ENCODE peak calls at places on chromosomes 16 and 17, in eight cellular contexts. One of them, this sample, is unnamed.
A peak's percentile ranks its signal among the peaks of the same experiment; 100 is the strongest.

GRCh38 chr17:61447358-61447757 is 4.9 kb upstream of the TBX4 start:
- DNase-seq in stomach: no peak
- DNase-seq in Peyer's patch: no peak
- DNase-seq in hepatocyte: no peak
- DNase-seq in tibial nerve: no peak
- DNase-seq in lower lobe of right lung: no peak
- DNase-seq in CD8-positive, alpha-beta memory T cell: no peak
- DNase-seq in esophagus squamous epithelium: no peak
- DNase-seq in this sample: no peak

GRCh38 chr17:21357696-21358095 is 18.5 kb upstream of the KCNJ12 start:
- DNase-seq in CD8-positive, alpha-beta memory T cell: no peak
- DNase-seq in hepatocyte: no peak
- DNase-seq in esophagus squamous epithelium: no peak
- DNase-seq in tibial nerve: no peak
- DNase-seq in stomach: no peak
- DNase-seq in Peyer's patch: no peak
- DNase-seq in lower lobe of right lung: no peak
- DNase-seq in this sample: no peak

GRCh38 chr17:19322129-19322505 is 40.4 kb downstream of the B9D1 start:
- DNase-seq in hepatocyte: no peak
- DNase-seq in esophagus squamous epithelium: no peak
- DNase-seq in lower lobe of right lung: no peak
- DNase-seq in Peyer's patch: no peak
- DNase-seq in stomach: no peak
- DNase-seq in CD8-positive, alpha-beta memory T cell: no peak
- DNase-seq in tibial nerve: no peak
- DNase-seq in this sample: no peak

GRCh38 chr17:78141437-78142112 is 4.6 kb upstream of the C17orf99 start:
- DNase-seq in esophagus squamous epithelium: no peak
- DNase-seq in lower lobe of right lung: no peak
- DNase-seq in Peyer's patch: no peak
- DNase-seq in hepatocyte: no peak
- DNase-seq in CD8-positive, alpha-beta memory T cell: no peak
- DNase-seq in tibial nerve: no peak
- DNase-seq in stomach: no peak
- DNase-seq in this sample: no peak

GRCh38 chr16:69286941-69287713 is 24.0 kb upstream of the VPS4A start:
- DNase-seq in CD8-positive, alpha-beta memory T cell: no peak
- DNase-seq in stomach: no peak
- DNase-seq in Peyer's patch: peak; percentile 42
- DNase-seq in hepatocyte: peak; percentile 79
- DNase-seq in tibial nerve: peak; percentile 54
- DNase-seq in esophagus squamous epithelium: no peak
- DNase-seq in lower lobe of right lung: peak; percentile 76
- DNase-seq in this sample: no peak

GRCh38 chr16:59614466-59615240 is 880.5 kb upstream of the GOT2 start:
- DNase-seq in stomach: no peak
- DNase-seq in Peyer's patch: no peak
- DNase-seq in lower lobe of right lung: no peak
- DNase-seq in hepatocyte: no peak
- DNase-seq in CD8-positive, alpha-beta memory T cell: no peak
- DNase-seq in esophagus squamous epithelium: no peak
- DNase-seq in tibial nerve: no peak
- DNase-seq in this sample: no peak

GRCh38 chr16:84234656-84235285 is 5.0 kb downstream of the KCNG4 start:
- DNase-seq in esophagus squamous epithelium: no peak
- DNase-seq in CD8-positive, alpha-beta memory T cell: no peak
- DNase-seq in lower lobe of right lung: no peak
- DNase-seq in stomach: no peak
- DNase-seq in Peyer's patch: no peak
- DNase-seq in tibial nerve: no peak
- DNase-seq in hepatocyte: no peak
- DNase-seq in this sample: no peak

GRCh38 chr16:78562650-78563049 is 463.2 kb downstream of the WWOX start:
- DNase-seq in hepatocyte: no peak
- DNase-seq in tibial nerve: no peak
- DNase-seq in CD8-positive, alpha-beta memory T cell: no peak
- DNase-seq in Peyer's patch: no peak
- DNase-seq in esophagus squamous epithelium: no peak
- DNase-seq in stomach: no peak
- DNase-seq in lower lobe of right lung: no peak
- DNase-seq in this sample: no peak

GRCh38 chr17:65515512-65515911 is 45.9 kb downstream of the AXIN2 start:
- DNase-seq in tibial nerve: no peak
- DNase-seq in hepatocyte: no peak
- DNase-seq in CD8-positive, alpha-beta memory T cell: no peak
- DNase-seq in stomach: no peak
- DNase-seq in lower lobe of right lung: no peak
- DNase-seq in Peyer's patch: no peak
- DNase-seq in esophagus squamous epithelium: no peak
- DNase-seq in this sample: no peak

GRCh38 chr17:78358538-78359215 is 1.2 kb downstream of the SOCS3 start:
- DNase-seq in esophagus squamous epithelium: no peak
- DNase-seq in Peyer's patch: peak; percentile 36
- DNase-seq in CD8-positive, alpha-beta memory T cell: no peak
- DNase-seq in hepatocyte: no peak
- DNase-seq in tibial nerve: no peak
- DNase-seq in lower lobe of right lung: peak; percentile 60
- DNase-seq in stomach: peak; percentile 48
- DNase-seq in this sample: no peak

GRCh38 chr17:63286254-63286653 is 159.9 kb downstream of the CYB561 start:
- DNase-seq in tibial nerve: no peak
- DNase-seq in stomach: no peak
- DNase-seq in esophagus squamous epithelium: no peak
- DNase-seq in hepatocyte: no peak
- DNase-seq in Peyer's patch: no peak
- DNase-seq in lower lobe of right lung: no peak
- DNase-seq in CD8-positive, alpha-beta memory T cell: no peak
- DNase-seq in this sample: no peak

GRCh38 chr16:77991701-77992100 is 30.6 kb upstream of the CLEC3A start:
- DNase-seq in stomach: no peak
- DNase-seq in CD8-positive, alpha-beta memory T cell: no peak
- DNase-seq in lower lobe of right lung: no peak
- DNase-seq in hepatocyte: no peak
- DNase-seq in esophagus squamous epithelium: no peak
- DNase-seq in tibial nerve: no peak
- DNase-seq in Peyer's patch: no peak
- DNase-seq in this sample: no peak

GRCh38 chr17:29645516-29646051 is 22.9 kb upstream of the CORO6 start:
- DNase-seq in tibial nerve: peak; percentile 82
- DNase-seq in CD8-positive, alpha-beta memory T cell: no peak
- DNase-seq in esophagus squamous epithelium: no peak
- DNase-seq in lower lobe of right lung: peak; percentile 66
- DNase-seq in Peyer's patch: no peak
- DNase-seq in stomach: peak; percentile 42
- DNase-seq in hepatocyte: peak; percentile 33
- DNase-seq in this sample: no peak

GRCh38 chr16:27526169-27526568 is 23.5 kb downstream of the GTF3C1 start:
- DNase-seq in lower lobe of right lung: no peak
- DNase-seq in tibial nerve: no peak
- DNase-seq in esophagus squamous epithelium: no peak
- DNase-seq in CD8-positive, alpha-beta memory T cell: no peak
- DNase-seq in Peyer's patch: no peak
- DNase-seq in stomach: peak; percentile 30
- DNase-seq in hepatocyte: peak; percentile 26
- DNase-seq in this sample: no peak

GRCh38 chr17:28563475-28563874 is 7.8 kb downstream of the PIGS start:
- DNase-seq in stomach: no peak
- DNase-seq in esophagus squamous epithelium: no peak
- DNase-seq in tibial nerve: no peak
- DNase-seq in Peyer's patch: no peak
- DNase-seq in hepatocyte: no peak
- DNase-seq in CD8-positive, alpha-beta memory T cell: no peak
- DNase-seq in lower lobe of right lung: no peak
- DNase-seq in this sample: no peak

GRCh38 chr16:18839555-18839954 is 38.2 kb upstream of the ARL6IP1 start:
- DNase-seq in CD8-positive, alpha-beta memory T cell: no peak
- DNase-seq in stomach: peak; percentile 30
- DNase-seq in hepatocyte: peak; percentile 41
- DNase-seq in lower lobe of right lung: no peak
- DNase-seq in esophagus squamous epithelium: no peak
- DNase-seq in tibial nerve: no peak
- DNase-seq in Peyer's patch: no peak
- DNase-seq in this sample: no peak

GRCh38 chr17:78953356-78954350 is 26.1 kb downstream of the LGALS3BP start:
- DNase-seq in Peyer's patch: no peak
- DNase-seq in tibial nerve: no peak
- DNase-seq in CD8-positive, alpha-beta memory T cell: no peak
- DNase-seq in hepatocyte: peak; percentile 31
- DNase-seq in lower lobe of right lung: no peak
- DNase-seq in esophagus squamous epithelium: no peak
- DNase-seq in stomach: no peak
- DNase-seq in this sample: no peak

GRCh38 chr17:56939869-56940484 is 20.9 kb downstream of the COIL start:
- DNase-seq in stomach: no peak
- DNase-seq in Peyer's patch: no peak
- DNase-seq in tibial nerve: no peak
- DNase-seq in esophagus squamous epithelium: no peak
- DNase-seq in CD8-positive, alpha-beta memory T cell: no peak
- DNase-seq in hepatocyte: peak; percentile 71
- DNase-seq in lower lobe of right lung: no peak
- DNase-seq in this sample: no peak

GRCh38 chr17:1203967-1204291 is 24.1 kb upstream of the ABR start:
- DNase-seq in lower lobe of right lung: no peak
- DNase-seq in esophagus squamous epithelium: no peak
- DNase-seq in tibial nerve: no peak
- DNase-seq in Peyer's patch: no peak
- DNase-seq in CD8-positive, alpha-beta memory T cell: no peak
- DNase-seq in stomach: no peak
- DNase-seq in hepatocyte: no peak
- DNase-seq in this sample: no peak
- H3K4me3 ChIP-seq in lower lobe of right lung: peak overlapping the region; percentile 65
- H3K4me3 ChIP-seq in esophagus squamous epithelium: peak overlapping the region; percentile 64
- H3K4me3 ChIP-seq in tibial nerve: no peak overlapping the region
- H3K4me3 ChIP-seq in Peyer's patch: peak overlapping the region; percentile 62
- H3K4me3 ChIP-seq in CD8-positive, alpha-beta memory T cell: no peak overlapping the region
- H3K4me3 ChIP-seq in stomach: peak overlapping the region; percentile 47
- H3K4me3 ChIP-seq in hepatocyte: no peak overlapping the region
- H3K4me3 ChIP-seq in this sample: peak overlapping the region; percentile 88

DNA sequence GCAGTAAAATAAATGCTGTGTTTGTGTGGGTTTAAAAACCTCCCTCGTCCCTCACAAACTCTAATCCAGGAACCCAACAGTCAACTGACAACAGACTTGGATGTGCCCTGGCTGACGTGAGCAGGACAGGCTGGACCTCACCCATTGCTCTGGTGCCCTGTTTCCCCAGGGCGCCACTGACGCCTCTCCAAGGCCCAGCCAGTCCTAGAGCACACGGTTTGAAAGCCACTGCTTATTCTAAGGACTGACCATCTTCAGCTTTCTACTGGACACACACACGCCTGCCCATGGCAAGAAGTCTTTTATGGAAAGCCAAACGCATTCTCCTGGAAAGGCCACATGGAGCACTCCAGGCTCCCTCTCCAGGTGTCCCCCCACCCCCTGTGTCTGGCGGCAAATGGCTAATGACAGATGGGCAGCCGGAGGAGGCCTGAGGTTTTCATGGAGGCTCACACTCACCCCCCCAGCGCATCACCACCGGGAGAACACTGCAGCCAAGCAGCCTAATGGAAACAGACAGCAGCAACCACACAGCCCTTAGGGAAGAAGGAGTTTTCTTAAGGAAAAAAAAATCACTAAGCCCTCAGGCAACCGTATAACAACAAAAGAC is 319.2 kb downstream of the SOX9 start:
- DNase-seq in CD8-positive, alpha-beta memory T cell: no peak
- DNase-seq in stomach: no peak
- DNase-seq in esophagus squamous epithelium: no peak
- DNase-seq in tibial nerve: no peak
- DNase-seq in lower lobe of right lung: no peak
- DNase-seq in Peyer's patch: no peak
- DNase-seq in hepatocyte: no peak
- DNase-seq in this sample: no peak
- H3K27ac ChIP-seq in CD8-positive, alpha-beta memory T cell: no peak overlapping the region
- H3K27ac ChIP-seq in stomach: no peak overlapping the region
- H3K27ac ChIP-seq in esophagus squamous epithelium: no peak overlapping the region
- H3K27ac ChIP-seq in tibial nerve: no peak overlapping the region
- H3K27ac ChIP-seq in lower lobe of right lung: no peak overlapping the region
- H3K27ac ChIP-seq in Peyer's patch: no peak overlapping the region
- H3K27ac ChIP-seq in hepatocyte: no peak overlapping the region
- H3K27ac ChIP-seq in this sample: no peak overlapping the region

GRCh38 chr17:64508683-64509082 is 1.9 kb downstream of the CEP95 start:
- DNase-seq in stomach: no peak
- DNase-seq in CD8-positive, alpha-beta memory T cell: no peak
- DNase-seq in hepatocyte: no peak
- DNase-seq in Peyer's patch: no peak
- DNase-seq in lower lobe of right lung: no peak
- DNase-seq in tibial nerve: no peak
- DNase-seq in esophagus squamous epithelium: no peak
- DNase-seq in this sample: no peak

GRCh38 chr17:64506576-64507417 is at the start of gene CEP95:
- DNase-seq in stomach: peak; percentile 93
- DNase-seq in esophagus squamous epithelium: peak; percentile 98
- DNase-seq in hepatocyte: peak; percentile 97
- DNase-seq in tibial nerve: peak; percentile 93
- DNase-seq in lower lobe of right lung: peak; percentile 97
- DNase-seq in CD8-positive, alpha-beta memory T cell: peak; percentile 99
- DNase-seq in Peyer's patch: peak; percentile 96
- DNase-seq in this sample: peak; percentile 91

GRCh38 chr17:64507418-64507766 is 615 bp downstream of the CEP95 start:
- DNase-seq in esophagus squamous epithelium: no peak
- DNase-seq in Peyer's patch: no peak
- DNase-seq in CD8-positive, alpha-beta memory T cell: peak; percentile 57
- DNase-seq in hepatocyte: peak; percentile 81
- DNase-seq in tibial nerve: no peak
- DNase-seq in stomach: no peak
- DNase-seq in lower lobe of right lung: no peak
- DNase-seq in this sample: peak; percentile 52

GRCh38 chr17:64506201-64506575 is at the start of gene DDX5:
- DNase-seq in lower lobe of right lung: peak; percentile 99
- DNase-seq in tibial nerve: peak; percentile 93
- DNase-seq in stomach: peak; percentile 98
- DNase-seq in hepatocyte: peak; percentile 99
- DNase-seq in CD8-positive, alpha-beta memory T cell: peak; percentile 99
- DNase-seq in Peyer's patch: peak; percentile 97
- DNase-seq in esophagus squamous epithelium: peak; percentile 98
- DNase-seq in this sample: no peak

DNA sequence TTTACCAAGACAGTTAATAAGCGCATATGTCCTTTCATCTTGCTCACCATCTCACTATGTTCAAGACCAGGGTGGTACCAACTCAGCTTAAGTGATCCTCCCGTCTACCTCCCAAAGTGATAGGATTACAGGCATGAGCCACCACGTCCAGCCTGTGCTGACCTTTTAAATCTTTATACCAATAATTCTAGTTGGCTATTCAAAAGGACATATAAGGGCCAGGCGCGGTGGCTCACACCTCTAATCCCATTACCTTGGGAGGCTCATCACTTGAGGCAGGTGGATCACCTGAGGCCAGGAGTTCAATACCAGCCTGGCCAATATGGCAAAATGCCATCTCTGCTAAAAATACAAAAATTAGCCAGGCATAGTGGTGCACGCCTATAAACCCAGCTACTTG is 2.4 kb downstream of the CEP95 start:
- DNase-seq in hepatocyte: no peak
- DNase-seq in tibial nerve: no peak
- DNase-seq in esophagus squamous epithelium: no peak
- DNase-seq in stomach: no peak
- DNase-seq in lower lobe of right lung: no peak
- DNase-seq in CD8-positive, alpha-beta memory T cell: no peak
- DNase-seq in Peyer's patch: no peak
- DNase-seq in this sample: no peak
- H3K4me3 ChIP-seq in hepatocyte: no peak overlapping the region
- H3K4me3 ChIP-seq in tibial nerve: no peak overlapping the region
- H3K4me3 ChIP-seq in esophagus squamous epithelium: no peak overlapping the region
- H3K4me3 ChIP-seq in stomach: no peak overlapping the region
- H3K4me3 ChIP-seq in lower lobe of right lung: no peak overlapping the region
- H3K4me3 ChIP-seq in CD8-positive, alpha-beta memory T cell: no peak overlapping the region
- H3K4me3 ChIP-seq in Peyer's patch: no peak overlapping the region
- H3K4me3 ChIP-seq in this sample: no peak overlapping the region

GRCh38 chr16:12319464-12320030 is 343.0 kb downstream of the SNX29 start:
- DNase-seq in lower lobe of right lung: no peak
- DNase-seq in CD8-positive, alpha-beta memory T cell: no peak
- DNase-seq in stomach: peak; percentile 28
- DNase-seq in tibial nerve: no peak
- DNase-seq in hepatocyte: no peak
- DNase-seq in esophagus squamous epithelium: no peak
- DNase-seq in Peyer's patch: no peak
- DNase-seq in this sample: no peak
- H3K27ac ChIP-seq in lower lobe of right lung: no peak overlapping the region
- H3K27ac ChIP-seq in CD8-positive, alpha-beta memory T cell: no peak overlapping the region
- H3K27ac ChIP-seq in stomach: no peak overlapping the region
- H3K27ac ChIP-seq in tibial nerve: no peak overlapping the region
- H3K27ac ChIP-seq in hepatocyte: peak overlapping the region; percentile 72
- H3K27ac ChIP-seq in esophagus squamous epithelium: peak overlapping the region; percentile 19
- H3K27ac ChIP-seq in Peyer's patch: no peak overlapping the region
- H3K27ac ChIP-seq in this sample: no peak overlapping the region